ENCODE peak calls at places on chromosome 22, in eight cellular contexts. P, E, A, O, X, R, F and V are unnamed samples.

GRCh38 chr22:25656724-25657123 is 85.3 kb upstream of the MYO18B start:
- DNase-seq in F (no peak), O (peak; percentile 70), R (no peak), A (no peak), E (no peak), X (no peak), P (no peak), V (no peak)

GRCh38 chr22:20503816-20504215 is 3.6 kb upstream of the MED15 start:
- DNase-seq in E (no peak), O (no peak), P (no peak), R (no peak), A (no peak), F (no peak), X (no peak), V (no peak)

GRCh38 chr22:36644333-36644757 is 59.2 kb downstream of the CACNG2 start:
- DNase-seq in O (peak; percentile 43), A (no peak), X (peak; percentile 93), R (peak; percentile 92), E (peak; percentile 86), P (peak; percentile 92), F (no peak), V (peak; percentile 82)

GRCh38 chr22:38461414-38462081 is 6.3 kb upstream of the KDELR3 start:
- DNase-seq in A (peak; percentile 59), P (peak; percentile 81), F (peak; percentile 86), R (peak; percentile 97), X (peak; percentile 99), E (peak; percentile 86), O (peak; percentile 81), V (peak; percentile 58)

GRCh38 chr22:39132281-39132680 is 20.2 kb downstream of the CBX7 start:
- DNase-seq in E (no peak), P (no peak), R (no peak), A (no peak), O (no peak), F (no peak), X (no peak), V (no peak)

GRCh38 chr22:49564054-49564453 is 263.6 kb downstream of the BRD1 start:
- DNase-seq in X (no peak), P (no peak), F (peak; percentile 6), R (no peak), O (no peak), E (no peak), A (no peak), V (no peak)

GRCh38 chr22:19120829-19121630 is 1.2 kb downstream of the DGCR2 start:
- DNase-seq in A (no peak), E (peak; percentile 67), F (peak; percentile 82), R (peak; percentile 46), P (peak; percentile 33), O (no peak), X (peak; percentile 60), V (no peak)

GRCh38 chr22:39234157-39234793 is 10.5 kb downstream of the PDGFB start:
- DNase-seq in P (no peak), F (peak; percentile 54), X (no peak), A (peak; percentile 62), E (peak; percentile 60), R (peak; percentile 80), O (peak; percentile 18), V (no peak)

GRCh38 chr22:48858121-48858520 is 969.6 kb downstream of the BRD1 start:
- DNase-seq in O (no peak), F (peak; percentile 4), E (no peak), X (no peak), A (no peak), P (no peak), R (no peak), V (no peak)

DNA sequence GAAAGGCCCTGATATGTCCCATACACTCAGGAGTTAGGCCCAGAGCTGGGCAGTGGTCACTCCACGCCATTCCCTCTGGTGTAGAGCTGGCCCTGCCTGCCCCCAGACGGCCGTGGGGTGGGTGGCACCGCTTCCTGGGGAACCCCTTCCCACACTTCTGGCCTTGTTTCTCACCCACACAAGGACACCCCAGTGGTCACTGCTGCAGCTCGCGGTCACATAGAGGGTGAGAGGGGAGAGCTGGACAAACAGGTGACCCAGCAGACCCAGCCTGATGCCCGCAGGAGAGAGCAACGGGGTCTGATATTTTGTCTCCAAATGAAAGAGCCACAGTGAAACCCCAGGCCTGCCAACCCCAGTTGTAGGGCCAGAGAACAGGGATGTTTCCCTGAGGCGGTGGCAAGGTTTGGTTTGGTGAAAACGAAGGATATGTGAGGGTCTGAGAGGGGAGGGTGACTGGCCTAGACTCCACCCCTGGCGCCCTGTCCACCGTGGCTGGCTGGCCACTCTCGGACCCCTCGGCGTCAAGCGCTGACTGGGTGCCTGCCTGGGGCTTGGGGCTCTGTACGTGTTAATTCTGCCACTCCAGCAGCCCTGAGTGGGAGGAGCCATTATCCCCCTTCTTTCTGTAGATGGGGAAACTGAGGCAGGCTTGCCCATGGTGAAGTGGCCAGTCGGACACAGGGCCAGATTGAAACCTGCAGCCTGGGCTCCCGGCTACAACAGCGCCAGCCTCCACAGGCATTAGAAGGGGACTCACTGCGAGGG is 71.0 kb upstream of the PPARA start:
- DNase-seq in P (no peak), O (no peak), R (no peak), A (peak; percentile 39), X (no peak), F (peak; percentile 19), E (peak; percentile 46), V (no peak)
- H3K4me3 ChIP-seq in P (no peak overlapping the region), O (no peak overlapping the region), R (no peak overlapping the region), A (peak overlapping the region; percentile 88), X (no peak overlapping the region), F (no peak overlapping the region), E (peak overlapping the region; percentile 81), V (no peak overlapping the region)

GRCh38 chr22:35174398-35174797 is 82.9 kb upstream of the HMGXB4 start:
- DNase-seq in X (no peak), A (no peak), F (no peak), E (no peak), R (no peak), P (no peak), O (no peak), V (no peak)

GRCh38 chr22:35178446-35178845 is 78.8 kb upstream of the HMGXB4 start:
- DNase-seq in F (no peak), O (no peak), R (no peak), A (no peak), X (no peak), E (no peak), P (no peak), V (no peak)

GRCh38 chr22:35173655-35174054 is 83.6 kb upstream of the HMGXB4 start:
- DNase-seq in F (no peak), O (no peak), E (no peak), P (no peak), X (no peak), A (no peak), R (no peak), V (no peak)

GRCh38 chr22:35175392-35175791 is 81.9 kb upstream of the HMGXB4 start:
- DNase-seq in F (no peak), R (no peak), O (no peak), X (no peak), E (no peak), P (no peak), A (no peak), V (no peak)

GRCh38 chr22:35177811-35178210 is 79.5 kb upstream of the HMGXB4 start:
- DNase-seq in R (peak; percentile 12), E (no peak), X (peak; percentile 54), O (no peak), A (no peak), P (no peak), F (no peak), V (no peak)
- TF ChIP-seq CTCF in R (peak; percentile 40), E (no peak), X (peak; percentile 67), O (no peak), A (no peak), P (no peak), F (no peak), V (no peak)

DNA sequence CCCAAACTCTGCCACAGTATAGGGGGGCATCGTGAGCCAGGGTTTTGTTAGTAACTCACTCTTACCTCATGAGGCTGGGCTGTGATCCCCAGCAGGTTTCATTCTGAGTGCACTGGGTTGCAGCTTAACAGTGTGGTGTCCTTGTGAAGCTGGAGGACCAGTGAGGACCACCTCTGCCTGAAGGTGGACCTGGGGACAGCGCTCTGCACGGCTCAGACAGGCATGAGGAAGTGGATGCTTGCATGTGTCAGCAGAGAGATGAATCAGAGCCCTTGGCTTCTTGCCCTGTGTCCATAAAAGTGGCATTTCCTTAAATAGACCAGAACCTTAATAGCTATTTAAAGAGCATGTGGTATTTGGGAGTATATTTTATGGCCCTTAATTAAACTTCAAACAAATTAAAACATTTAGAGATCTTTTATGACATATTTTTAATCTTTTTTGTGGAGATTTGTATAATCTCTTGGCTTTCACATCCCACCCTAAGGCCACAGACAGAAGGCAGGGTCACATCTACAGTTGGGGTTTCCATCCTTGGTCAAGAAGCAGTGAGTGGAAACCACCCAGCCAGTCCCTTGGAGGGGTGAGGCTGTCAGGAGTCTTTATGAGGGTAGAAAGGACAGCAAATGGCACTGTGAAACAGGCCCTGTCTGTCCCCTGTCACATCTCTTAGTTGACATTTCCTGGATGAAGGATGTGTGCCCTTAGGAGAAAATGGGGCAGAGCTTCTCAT is 24.8 kb upstream of the ADORA2A start:
- DNase-seq in P (peak; percentile 94), A (peak; percentile 88), X (no peak), E (peak; percentile 95), F (peak; percentile 87), R (no peak), O (peak; percentile 58), V (peak; percentile 77)
- H3K4me3 ChIP-seq in P (no peak overlapping the region), A (no peak overlapping the region), X (no peak overlapping the region), E (no peak overlapping the region), F (no peak overlapping the region), R (no peak overlapping the region), O (no peak overlapping the region), V (no peak overlapping the region)

DNA sequence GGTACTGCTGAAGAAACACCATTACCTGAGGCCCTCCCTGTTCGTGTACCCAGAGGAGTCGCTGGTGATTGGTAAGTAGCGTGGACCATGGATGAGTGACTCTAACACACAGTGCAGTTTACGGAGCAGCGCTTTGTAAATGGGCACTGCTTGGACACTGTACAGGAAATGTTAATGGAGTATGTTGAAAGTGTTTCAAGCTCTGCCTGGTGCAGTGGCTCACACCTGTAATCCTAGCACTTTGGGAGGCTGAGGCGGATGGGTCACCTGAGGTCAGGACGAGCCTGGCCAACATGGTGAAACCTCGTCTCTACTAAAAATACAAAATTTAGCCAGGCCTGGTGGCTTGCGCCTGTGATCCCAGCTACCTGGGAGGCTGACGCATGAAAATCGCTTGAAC is 29.7 kb downstream of the XRCC6 start:
- DNase-seq in A (no peak), F (no peak), X (no peak), O (no peak), P (no peak), E (no peak), R (no peak), V (no peak)
- TF ChIP-seq CTCF in A (no peak), F (no peak), X (no peak), O (no peak), P (no peak), E (no peak), R (no peak), V (no peak)

GRCh38 chr22:23836692-23837495 is 1.9 kb downstream of the DERL3 start:
- DNase-seq in O (no peak), R (no peak), X (no peak), A (no peak), P (no peak), E (no peak), F (no peak), V (no peak)
- H3K4me3 ChIP-seq in O (no peak overlapping the region), R (no peak overlapping the region), X (no peak overlapping the region), A (no peak overlapping the region), P (no peak overlapping the region), E (no peak overlapping the region), F (no peak overlapping the region), V (no peak overlapping the region)

DNA sequence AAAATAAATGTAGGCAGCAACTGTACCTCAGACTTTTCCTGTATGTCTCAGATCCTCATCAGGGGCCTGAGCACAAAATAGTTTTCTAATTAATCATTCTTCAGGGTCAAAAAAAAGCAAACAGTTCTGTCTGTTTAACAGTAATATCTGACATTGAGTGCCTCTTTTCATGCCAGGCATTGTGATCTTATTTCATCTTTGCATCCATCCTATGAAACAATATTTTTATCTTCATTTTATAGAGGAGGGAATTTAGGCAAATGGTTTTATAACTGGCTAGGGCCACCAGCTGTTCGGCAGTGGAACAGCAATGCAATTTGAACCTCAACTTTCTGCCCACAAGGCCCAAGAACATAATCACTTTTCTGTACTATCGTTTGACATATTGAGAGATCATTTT is 145.6 kb downstream of the WNT7B start:
- DNase-seq in O (no peak), R (no peak), F (no peak), P (peak; percentile 38), E (peak; percentile 55), A (no peak), X (no peak), V (no peak)
- TF ChIP-seq CTCF in O (peak; percentile 23), R (no peak), F (peak; percentile 27), P (peak; percentile 63), E (peak; percentile 65), A (no peak), X (peak; percentile 55), V (peak; percentile 68)